ENCODE peak calls at places on chromosomes 1 and 21, in nine cellular contexts. One of them, this sample, is unnamed.

GRCh38 chr1:42993631-42994121 is 35.0 kb upstream of the SLC2A1 start:
- DNase-seq in DND-41: no peak
- DNase-seq in neural progenitor cell: no peak
- DNase-seq in CD4-positive, alpha-beta memory T cell: no peak
- DNase-seq in left lung: no peak
- DNase-seq in tibial nerve: peak; percentile 14
- DNase-seq in esophagus squamous epithelium: no peak
- DNase-seq in GM23248: no peak
- DNase-seq in ovary: no peak
- DNase-seq in this sample: no peak

GRCh38 chr1:112359961-112360767 is 35.9 kb upstream of the CTTNBP2NL start:
- DNase-seq in DND-41: no peak
- DNase-seq in neural progenitor cell: peak; percentile 69
- DNase-seq in CD4-positive, alpha-beta memory T cell: no peak
- DNase-seq in left lung: no peak
- DNase-seq in tibial nerve: peak; percentile 73
- DNase-seq in esophagus squamous epithelium: no peak
- DNase-seq in GM23248: peak; percentile 81
- DNase-seq in ovary: peak; percentile 72
- DNase-seq in this sample: no peak

GRCh38 chr1:202237052-202237451 is 43.5 kb downstream of the LGR6 start:
- DNase-seq in DND-41: peak; percentile 35
- DNase-seq in neural progenitor cell: peak; percentile 83
- DNase-seq in CD4-positive, alpha-beta memory T cell: no peak
- DNase-seq in left lung: no peak
- DNase-seq in tibial nerve: no peak
- DNase-seq in esophagus squamous epithelium: no peak
- DNase-seq in GM23248: peak; percentile 53
- DNase-seq in ovary: no peak
- DNase-seq in this sample: peak; percentile 77

GRCh38 chr1:201702936-201703335 is 126.0 kb upstream of the IPO9 start:
- DNase-seq in DND-41: no peak
- DNase-seq in neural progenitor cell: peak; percentile 84
- DNase-seq in CD4-positive, alpha-beta memory T cell: no peak
- DNase-seq in left lung: no peak
- DNase-seq in tibial nerve: no peak
- DNase-seq in esophagus squamous epithelium: no peak
- DNase-seq in GM23248: peak; percentile 36
- DNase-seq in ovary: no peak
- DNase-seq in this sample: peak; percentile 90

GRCh38 chr1:118143828-118144227 is 41.2 kb downstream of the SPAG17 start:
- DNase-seq in DND-41: no peak
- DNase-seq in neural progenitor cell: no peak
- DNase-seq in CD4-positive, alpha-beta memory T cell: no peak
- DNase-seq in left lung: no peak
- DNase-seq in tibial nerve: no peak
- DNase-seq in esophagus squamous epithelium: no peak
- DNase-seq in GM23248: no peak
- DNase-seq in ovary: no peak
- DNase-seq in this sample: no peak

GRCh38 chr1:229064320-229064908 is 206.5 kb upstream of the RAB4A start:
- DNase-seq in DND-41: no peak
- DNase-seq in neural progenitor cell: no peak
- DNase-seq in CD4-positive, alpha-beta memory T cell: no peak
- DNase-seq in left lung: no peak
- DNase-seq in tibial nerve: no peak
- DNase-seq in esophagus squamous epithelium: no peak
- DNase-seq in GM23248: no peak
- DNase-seq in ovary: no peak
- DNase-seq in this sample: no peak

GRCh38 chr1:154972517-154973343 is 1.8 kb upstream of the CKS1B start:
- DNase-seq in DND-41: no peak
- DNase-seq in neural progenitor cell: peak; percentile 94
- DNase-seq in CD4-positive, alpha-beta memory T cell: no peak
- DNase-seq in left lung: peak; percentile 85
- DNase-seq in tibial nerve: peak; percentile 44
- DNase-seq in esophagus squamous epithelium: no peak
- DNase-seq in GM23248: peak; percentile 91
- DNase-seq in ovary: peak; percentile 66
- DNase-seq in this sample: no peak

GRCh38 chr1:19622204-19622603 is 21.9 kb upstream of the NBL1 start:
- DNase-seq in DND-41: no peak
- DNase-seq in neural progenitor cell: no peak
- DNase-seq in CD4-positive, alpha-beta memory T cell: no peak
- DNase-seq in left lung: no peak
- DNase-seq in tibial nerve: no peak
- DNase-seq in esophagus squamous epithelium: no peak
- DNase-seq in GM23248: peak; percentile 90
- DNase-seq in ovary: no peak
- DNase-seq in this sample: no peak

GRCh38 chr21:45283019-45283610 is 4.6 kb downstream of the POFUT2 start:
- DNase-seq in DND-41: no peak
- DNase-seq in neural progenitor cell: no peak
- DNase-seq in CD4-positive, alpha-beta memory T cell: no peak
- DNase-seq in left lung: no peak
- DNase-seq in tibial nerve: no peak
- DNase-seq in esophagus squamous epithelium: no peak
- DNase-seq in GM23248: no peak
- DNase-seq in ovary: peak; percentile 31
- DNase-seq in this sample: no peak

GRCh38 chr1:99548924-99549605 is 96.8 kb upstream of the PALMD start:
- DNase-seq in DND-41: no peak
- DNase-seq in neural progenitor cell: no peak
- DNase-seq in CD4-positive, alpha-beta memory T cell: no peak
- DNase-seq in left lung: no peak
- DNase-seq in tibial nerve: no peak
- DNase-seq in esophagus squamous epithelium: no peak
- DNase-seq in GM23248: no peak
- DNase-seq in ovary: no peak
- DNase-seq in this sample: peak; percentile 80

GRCh38 chr1:181124206-181124825 is 35.8 kb downstream of the IER5 start:
- DNase-seq in DND-41: no peak
- DNase-seq in neural progenitor cell: no peak
- DNase-seq in CD4-positive, alpha-beta memory T cell: no peak
- DNase-seq in left lung: no peak
- DNase-seq in tibial nerve: no peak
- DNase-seq in esophagus squamous epithelium: no peak
- DNase-seq in GM23248: no peak
- DNase-seq in ovary: no peak
- DNase-seq in this sample: no peak

GRCh38 chr1:92408825-92409224 is 77.9 kb downstream of the GFI1 start:
- DNase-seq in DND-41: no peak
- DNase-seq in neural progenitor cell: no peak
- DNase-seq in CD4-positive, alpha-beta memory T cell: no peak
- DNase-seq in left lung: no peak
- DNase-seq in tibial nerve: no peak
- DNase-seq in esophagus squamous epithelium: no peak
- DNase-seq in GM23248: peak; percentile 20
- DNase-seq in ovary: no peak
- DNase-seq in this sample: no peak

GRCh38 chr1:28735961-28736449 is 735 bp upstream of the YTHDF2 start:
- DNase-seq in DND-41: no peak
- DNase-seq in neural progenitor cell: peak; percentile 23
- DNase-seq in CD4-positive, alpha-beta memory T cell: no peak
- DNase-seq in left lung: no peak
- DNase-seq in tibial nerve: no peak
- DNase-seq in esophagus squamous epithelium: no peak
- DNase-seq in GM23248: no peak
- DNase-seq in ovary: no peak
- DNase-seq in this sample: no peak

GRCh38 chr1:162141273-162142023 is 72.0 kb downstream of the NOS1AP start:
- DNase-seq in DND-41: no peak
- DNase-seq in neural progenitor cell: no peak
- DNase-seq in CD4-positive, alpha-beta memory T cell: no peak
- DNase-seq in left lung: no peak
- DNase-seq in tibial nerve: no peak
- DNase-seq in esophagus squamous epithelium: no peak
- DNase-seq in GM23248: peak; percentile 77
- DNase-seq in ovary: no peak
- DNase-seq in this sample: no peak

GRCh38 chr1:192737311-192737710 is 71.5 kb upstream of the RGS2 start:
- DNase-seq in DND-41: no peak
- DNase-seq in neural progenitor cell: no peak
- DNase-seq in CD4-positive, alpha-beta memory T cell: no peak
- DNase-seq in left lung: no peak
- DNase-seq in tibial nerve: no peak
- DNase-seq in esophagus squamous epithelium: no peak
- DNase-seq in GM23248: no peak
- DNase-seq in ovary: no peak
- DNase-seq in this sample: no peak

GRCh38 chr1:22870201-22870871 is 102.3 kb downstream of the LACTBL1 start:
- DNase-seq in DND-41: no peak
- DNase-seq in neural progenitor cell: no peak
- DNase-seq in CD4-positive, alpha-beta memory T cell: no peak
- DNase-seq in left lung: no peak
- DNase-seq in tibial nerve: no peak
- DNase-seq in esophagus squamous epithelium: no peak
- DNase-seq in GM23248: peak; percentile 8
- DNase-seq in ovary: peak; percentile 77
- DNase-seq in this sample: peak; percentile 50

GRCh38 chr1:175137369-175137768 is 55.2 kb downstream of the KIAA0040 start:
- DNase-seq in DND-41: no peak
- DNase-seq in neural progenitor cell: no peak
- DNase-seq in CD4-positive, alpha-beta memory T cell: no peak
- DNase-seq in left lung: no peak
- DNase-seq in tibial nerve: no peak
- DNase-seq in esophagus squamous epithelium: no peak
- DNase-seq in GM23248: no peak
- DNase-seq in ovary: no peak
- DNase-seq in this sample: no peak
- H3K27me3 ChIP-seq in DND-41: peaks cover 21% of the 10 kb centered on the region
- H3K27me3 ChIP-seq in neural progenitor cell: peaks cover 38% of the 10 kb centered on the region
- H3K27me3 ChIP-seq in CD4-positive, alpha-beta memory T cell: no peaks in the 10 kb centered on the region
- H3K27me3 ChIP-seq in left lung: no peaks in the 10 kb centered on the region
- H3K27me3 ChIP-seq in tibial nerve: no peaks in the 10 kb centered on the region
- H3K27me3 ChIP-seq in esophagus squamous epithelium: no peaks in the 10 kb centered on the region
- H3K27me3 ChIP-seq in GM23248: no peaks in the 10 kb centered on the region
- H3K27me3 ChIP-seq in ovary: no peaks in the 10 kb centered on the region
- H3K27me3 ChIP-seq in this sample: no peaks in the 10 kb centered on the region

GRCh38 chr1:8465692-8466091 is 147.8 kb downstream of the SLC45A1 start:
- DNase-seq in DND-41: no peak
- DNase-seq in neural progenitor cell: no peak
- DNase-seq in CD4-positive, alpha-beta memory T cell: no peak
- DNase-seq in left lung: no peak
- DNase-seq in tibial nerve: no peak
- DNase-seq in esophagus squamous epithelium: no peak
- DNase-seq in GM23248: peak; percentile 33
- DNase-seq in ovary: no peak
- DNase-seq in this sample: no peak

GRCh38 chr1:8464987-8465386 is 147.1 kb downstream of the SLC45A1 start:
- DNase-seq in DND-41: no peak
- DNase-seq in neural progenitor cell: no peak
- DNase-seq in CD4-positive, alpha-beta memory T cell: no peak
- DNase-seq in left lung: no peak
- DNase-seq in tibial nerve: no peak
- DNase-seq in esophagus squamous epithelium: no peak
- DNase-seq in GM23248: peak; percentile 39
- DNase-seq in ovary: no peak
- DNase-seq in this sample: no peak

GRCh38 chr1:8462298-8462946 is 144.5 kb downstream of the SLC45A1 start:
- DNase-seq in DND-41: no peak
- DNase-seq in neural progenitor cell: no peak
- DNase-seq in CD4-positive, alpha-beta memory T cell: no peak
- DNase-seq in left lung: no peak
- DNase-seq in tibial nerve: no peak
- DNase-seq in esophagus squamous epithelium: no peak
- DNase-seq in GM23248: no peak
- DNase-seq in ovary: peak; percentile 54
- DNase-seq in this sample: no peak

GRCh38 chr1:8463144-8463927 is 145.4 kb downstream of the SLC45A1 start:
- DNase-seq in DND-41: peak; percentile 37
- DNase-seq in neural progenitor cell: no peak
- DNase-seq in CD4-positive, alpha-beta memory T cell: no peak
- DNase-seq in left lung: no peak
- DNase-seq in tibial nerve: peak; percentile 67
- DNase-seq in esophagus squamous epithelium: no peak
- DNase-seq in GM23248: peak; percentile 67
- DNase-seq in ovary: no peak
- DNase-seq in this sample: no peak

GRCh38 chr1:8464377-8464776 is 146.5 kb downstream of the SLC45A1 start:
- DNase-seq in DND-41: no peak
- DNase-seq in neural progenitor cell: no peak
- DNase-seq in CD4-positive, alpha-beta memory T cell: no peak
- DNase-seq in left lung: no peak
- DNase-seq in tibial nerve: no peak
- DNase-seq in esophagus squamous epithelium: no peak
- DNase-seq in GM23248: no peak
- DNase-seq in ovary: no peak
- DNase-seq in this sample: no peak
- H3K4me1 ChIP-seq in DND-41: no peaks in the 10 kb centered on the region
- H3K4me1 ChIP-seq in neural progenitor cell: peaks cover 64% of the 10 kb centered on the region
- H3K4me1 ChIP-seq in CD4-positive, alpha-beta memory T cell: peaks cover 18% of the 10 kb centered on the region
- H3K4me1 ChIP-seq in left lung: peaks cover 46% of the 10 kb centered on the region
- H3K4me1 ChIP-seq in tibial nerve: peaks cover 38% of the 10 kb centered on the region
- H3K4me1 ChIP-seq in esophagus squamous epithelium: peaks cover 62% of the 10 kb centered on the region
- H3K4me1 ChIP-seq in GM23248: peaks cover 30% of the 10 kb centered on the region
- H3K4me1 ChIP-seq in ovary: peaks cover 22% of the 10 kb centered on the region
- H3K4me1 ChIP-seq in this sample: no peaks in the 10 kb centered on the region

DNA sequence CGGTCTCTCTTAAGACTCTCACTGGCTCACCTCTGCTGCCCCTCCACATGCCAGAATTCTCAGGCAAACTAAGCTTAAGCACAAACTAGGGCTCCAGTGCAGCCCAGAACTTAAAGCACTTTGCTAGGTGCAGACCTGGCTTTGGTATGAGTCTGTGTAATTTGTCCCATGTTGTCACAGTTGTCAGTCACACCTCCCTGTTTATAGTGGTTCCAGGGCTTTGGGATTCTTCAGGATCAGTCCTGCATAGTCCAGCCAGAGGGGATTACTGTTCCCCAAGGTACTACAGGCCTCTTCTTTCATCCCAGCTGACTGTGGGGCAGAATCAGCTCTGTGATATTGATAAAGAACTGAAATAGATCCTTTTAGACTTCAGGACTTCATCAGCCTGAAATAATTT is 105.0 kb upstream of the UBE2U start:
- DNase-seq in DND-41: no peak
- DNase-seq in neural progenitor cell: no peak
- DNase-seq in CD4-positive, alpha-beta memory T cell: no peak
- DNase-seq in left lung: no peak
- DNase-seq in tibial nerve: no peak
- DNase-seq in esophagus squamous epithelium: no peak
- DNase-seq in GM23248: no peak
- DNase-seq in ovary: no peak
- DNase-seq in this sample: no peak
- H3K4me3 ChIP-seq in DND-41: no peak overlapping the region
- H3K4me3 ChIP-seq in neural progenitor cell: no peak overlapping the region
- H3K4me3 ChIP-seq in CD4-positive, alpha-beta memory T cell: no peak overlapping the region
- H3K4me3 ChIP-seq in left lung: no peak overlapping the region
- H3K4me3 ChIP-seq in tibial nerve: no peak overlapping the region
- H3K4me3 ChIP-seq in esophagus squamous epithelium: no peak overlapping the region
- H3K4me3 ChIP-seq in GM23248: no peak overlapping the region
- H3K4me3 ChIP-seq in ovary: no peak overlapping the region
- H3K4me3 ChIP-seq in this sample: no peak overlapping the region

GRCh38 chr1:44406761-44407429 is 1.8 kb downstream of the RNF220 start:
- DNase-seq in DND-41: no peak
- DNase-seq in neural progenitor cell: peak; percentile 68
- DNase-seq in CD4-positive, alpha-beta memory T cell: no peak
- DNase-seq in left lung: peak; percentile 83
- DNase-seq in tibial nerve: no peak
- DNase-seq in esophagus squamous epithelium: no peak
- DNase-seq in GM23248: peak; percentile 31
- DNase-seq in ovary: no peak
- DNase-seq in this sample: no peak
- H3K27me3 ChIP-seq in DND-41: peaks cover 60% of the 10 kb centered on the region
- H3K27me3 ChIP-seq in neural progenitor cell: peaks cover 100% of the 10 kb centered on the region
- H3K27me3 ChIP-seq in CD4-positive, alpha-beta memory T cell: peaks cover 76% of the 10 kb centered on the region
- H3K27me3 ChIP-seq in left lung: peaks cover 89% of the 10 kb centered on the region
- H3K27me3 ChIP-seq in tibial nerve: peaks cover 11% of the 10 kb centered on the region
- H3K27me3 ChIP-seq in esophagus squamous epithelium: peaks cover 28% of the 10 kb centered on the region
- H3K27me3 ChIP-seq in GM23248: peaks cover 98% of the 10 kb centered on the region
- H3K27me3 ChIP-seq in ovary: peaks cover 12% of the 10 kb centered on the region
- H3K27me3 ChIP-seq in this sample: peaks cover 89% of the 10 kb centered on the region

GRCh38 chr1:115767403-115767802 is 1.1 kb downstream of the CASQ2 start:
- DNase-seq in DND-41: no peak
- DNase-seq in neural progenitor cell: no peak
- DNase-seq in CD4-positive, alpha-beta memory T cell: no peak
- DNase-seq in left lung: no peak
- DNase-seq in tibial nerve: no peak
- DNase-seq in esophagus squamous epithelium: no peak
- DNase-seq in GM23248: no peak
- DNase-seq in ovary: no peak
- DNase-seq in this sample: no peak
- H3K4me1 ChIP-seq in DND-41: peaks cover 2% of the 10 kb centered on the region
- H3K4me1 ChIP-seq in neural progenitor cell: no peaks in the 10 kb centered on the region
- H3K4me1 ChIP-seq in CD4-positive, alpha-beta memory T cell: no peaks in the 10 kb centered on the region
- H3K4me1 ChIP-seq in left lung: no peaks in the 10 kb centered on the region
- H3K4me1 ChIP-seq in tibial nerve: peaks cover 6% of the 10 kb centered on the region
- H3K4me1 ChIP-seq in esophagus squamous epithelium: peaks cover 20% of the 10 kb centered on the region
- H3K4me1 ChIP-seq in GM23248: peaks cover 5% of the 10 kb centered on the region
- H3K4me1 ChIP-seq in ovary: no peaks in the 10 kb centered on the region
- H3K4me1 ChIP-seq in this sample: no peaks in the 10 kb centered on the region